ENCODE peak calls at places on chromosomes 6 and 20, in ten cellular contexts. V is M059J; W is head of caudate nucleus; K is ecto neural progenitor cell; B is stimulated activated CD8-positive, alpha-beta memory T cell treated with anti-CD3 and anti-CD28 coated beads, Interleukin-2, amount 100 ng/mL, for 1 hour; D is B cell; Q is activated T-cell treated with anti-CD3 and anti-CD28 coated beads, Interleukin-2, amount 50 U/mL, for 1 hour; H is NCI-H748 treated with DMSO at 0.1 percent for 48 hours; F is effector memory CD4-positive, alpha-beta T cell; R is kidney tubule cell. T is an unnamed sample.

GRCh38 chr20:3652217-3652616 is 11.0 kb downstream of the GFRA4 start:
- DNase-seq in V (no peak), W (no peak), K (no peak), B (no peak), D (no peak), Q (no peak), H (no peak), F (no peak), R (no peak), T (no peak)

GRCh38 chr6:37579444-37580067 is 79.9 kb upstream of the CCDC167 start:
- DNase-seq in V (no peak), W (no peak), K (no peak), B (no peak), D (no peak), Q (no peak), H (no peak), F (no peak), R (no peak), T (no peak)

GRCh38 chr20:62501801-62502495 is 26.2 kb upstream of the GATA5 start:
- DNase-seq in V (peak), W (no peak), K (no peak), B (no peak), D (peak), Q (peak), H (no peak), F (peak), R (peak), T (no peak)

GRCh38 chr20:381581-382290 is 1.2 kb downstream of the TRIB3 start:
- DNase-seq in V (peak), W (peak), K (peak), B (peak), D (peak), Q (peak), H (peak), F (peak), R (peak), T (peak)

GRCh38 chr20:43590036-43590391 is 723 bp upstream of the IFT52 start:
- DNase-seq in V (no peak), W (no peak), K (peak), B (no peak), D (no peak), Q (no peak), H (peak), F (no peak), R (no peak), T (peak)

GRCh38 chr6:2853766-2854393 is 12.2 kb upstream of the SERPINB1 start:
- DNase-seq in V (peak), W (no peak), K (no peak), B (peak), D (peak), Q (peak), H (peak), F (peak), R (peak), T (no peak)

GRCh38 chr20:11111191-11111590 is 437.4 kb upstream of the JAG1 start:
- DNase-seq in V (no peak), W (no peak), K (no peak), B (no peak), D (no peak), Q (no peak), H (no peak), F (no peak), R (no peak), T (no peak)

GRCh38 chr6:141426400-141426980 is 706.2 kb upstream of the GJE1 start:
- DNase-seq in V (peak), W (no peak), K (no peak), B (no peak), D (no peak), Q (no peak), H (no peak), F (no peak), R (peak), T (no peak)

GRCh38 chr20:17533396-17533795 is 2.2 kb upstream of the BFSP1 start:
- DNase-seq in V (peak), W (no peak), K (peak), B (no peak), D (no peak), Q (no peak), H (peak), F (no peak), R (peak), T (peak)

GRCh38 chr20:22584922-22585785 is 782 bp upstream of the FOXA2 start:
- DNase-seq in V (no peak), W (no peak), K (no peak), B (no peak), D (no peak), Q (no peak), H (peak), F (no peak), R (peak), T (peak)

T was measured in colonic mucosa.